ENCODE peak calls at places on chromosome 17, in six cellular contexts. C is DND-41, N is fibroblast of lung, P is hepatocyte, Q is neural progenitor cell, X is K562. G is an unnamed sample.

GRCh38 chr17:62892870-62893338 is 73.1 kb upstream of the TANC2 start:
- DNase-seq in C (no peak), N (peak; percentile 91), X (no peak), P (peak; percentile 72), Q (no peak), G (peak; percentile 87)

GRCh38 chr17:57963149-57963511 is 7.9 kb upstream of the CUEDC1 start:
- DNase-seq in N (no peak), Q (no peak), C (no peak), P (no peak), X (no peak), G (no peak)

GRCh38 chr17:35010093-35010492 is 29.8 kb downstream of the LIG3 start:
- DNase-seq in N (peak; percentile 30), Q (no peak), X (no peak), P (no peak), C (no peak), G (peak; percentile 14)

GRCh38 chr17:17511293-17511741 is 15.1 kb upstream of the RASD1 start:
- DNase-seq in Q (no peak), C (peak; percentile 36), P (no peak), N (no peak), X (no peak), G (no peak)

GRCh38 chr17:54046570-54046969 is 223.8 kb downstream of the KIF2B start:
- DNase-seq in N (no peak), C (no peak), X (no peak), P (no peak), Q (no peak), G (no peak)

GRCh38 chr17:41334385-41334784 is 16.2 kb downstream of the KRT33A start:
- DNase-seq in P (no peak), C (no peak), X (no peak), Q (no peak), N (no peak), G (no peak)

GRCh38 chr17:77555741-77556291 is 402.7 kb upstream of the TNRC6C start:
- DNase-seq in P (peak; percentile 60), N (peak; percentile 43), C (peak; percentile 35), Q (peak; percentile 31), X (no peak), G (peak; percentile 31)

GRCh38 chr17:1485748-1486376 is 6.6 kb downstream of the MYO1C start:
- DNase-seq in Q (peak; percentile 41), P (peak; percentile 82), C (peak; percentile 51), X (peak; percentile 47), N (peak; percentile 65), G (peak; percentile 44)

DNA sequence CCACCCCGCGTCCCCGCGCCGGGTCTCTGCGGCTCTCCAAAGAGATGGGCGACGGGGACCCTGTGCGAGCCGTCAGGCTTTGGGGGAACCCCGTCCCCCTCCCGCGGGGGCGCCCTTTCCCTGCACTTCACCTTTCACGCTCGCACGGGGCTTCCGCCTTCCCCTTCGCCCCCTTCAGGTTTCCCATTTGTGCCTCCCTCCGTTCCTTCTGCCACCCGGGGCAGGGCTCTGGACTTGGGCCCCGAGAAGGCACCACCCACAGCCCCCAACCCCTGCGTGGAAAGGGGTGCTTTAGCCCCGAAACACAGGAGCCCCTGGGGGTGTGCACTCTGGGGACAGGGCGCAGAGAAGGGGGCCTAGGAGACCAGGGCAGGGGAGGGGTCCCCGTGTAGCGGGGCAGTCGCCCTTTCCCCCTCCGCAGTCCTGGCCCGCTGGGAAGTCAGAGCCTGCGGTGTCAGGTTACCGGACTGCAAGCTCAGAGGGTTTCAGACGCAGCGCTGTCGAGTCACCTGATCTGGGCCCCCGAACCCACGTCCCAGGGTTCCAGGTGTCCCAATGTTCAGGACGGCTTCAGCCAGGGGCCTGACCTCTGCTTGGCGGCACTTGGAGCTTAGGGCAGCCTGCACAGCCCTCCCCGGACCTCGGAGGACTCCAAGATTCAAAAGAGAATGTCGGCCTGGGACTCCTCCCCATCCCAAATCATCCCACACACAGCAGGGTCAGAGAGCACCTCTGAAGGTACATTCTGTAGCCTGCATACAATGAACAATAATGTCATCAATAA is 6.7 kb upstream of the CCDC92B start:
- DNase-seq in X (peak; percentile 8), P (peak; percentile 37), C (no peak), Q (peak; percentile 86), N (no peak), G (no peak)
- TF ChIP-seq EZH2 in X (no peak), P (no peak), C (no peak), Q (no peak), N (peak; percentile 76), G (peak; percentile 87)

DNA sequence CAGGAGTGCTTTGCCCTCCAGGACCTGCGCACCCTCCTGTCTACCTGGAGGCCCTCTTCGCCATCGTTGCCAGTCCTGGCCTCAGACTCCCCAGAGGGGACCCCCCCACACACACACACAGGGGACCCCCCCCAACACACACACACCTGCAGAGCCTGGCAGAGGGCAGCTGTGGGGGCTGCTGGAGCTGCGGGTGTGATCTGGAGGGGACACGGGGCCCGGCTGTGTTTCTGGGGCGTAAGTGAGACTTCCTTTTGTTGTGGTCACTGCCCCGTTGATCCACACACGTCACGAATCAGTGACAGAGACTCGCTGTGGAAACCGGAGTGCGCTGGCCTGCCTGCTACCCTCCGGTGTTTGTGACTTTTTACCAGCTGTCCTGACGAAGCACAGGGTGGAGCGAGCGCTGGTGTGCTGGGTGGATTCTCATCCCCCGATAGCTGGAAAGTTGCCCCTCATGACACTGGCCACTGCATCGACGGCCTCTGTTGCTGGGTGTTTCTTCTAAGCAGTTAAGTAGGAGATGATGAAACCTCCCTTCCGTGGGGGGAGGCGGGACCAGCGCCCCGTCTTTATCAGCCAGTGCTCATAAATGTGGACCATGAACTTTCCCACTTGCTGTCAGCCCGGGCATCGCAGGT is 2.3 kb downstream of the METRNL start:
- DNase-seq in X (no peak), N (no peak), P (peak; percentile 86), Q (no peak), C (no peak), G (no peak)
- TF ChIP-seq EZH2 in X (no peak), N (no peak), P (no peak), Q (no peak), C (peak; percentile 5), G (no peak)

DNA sequence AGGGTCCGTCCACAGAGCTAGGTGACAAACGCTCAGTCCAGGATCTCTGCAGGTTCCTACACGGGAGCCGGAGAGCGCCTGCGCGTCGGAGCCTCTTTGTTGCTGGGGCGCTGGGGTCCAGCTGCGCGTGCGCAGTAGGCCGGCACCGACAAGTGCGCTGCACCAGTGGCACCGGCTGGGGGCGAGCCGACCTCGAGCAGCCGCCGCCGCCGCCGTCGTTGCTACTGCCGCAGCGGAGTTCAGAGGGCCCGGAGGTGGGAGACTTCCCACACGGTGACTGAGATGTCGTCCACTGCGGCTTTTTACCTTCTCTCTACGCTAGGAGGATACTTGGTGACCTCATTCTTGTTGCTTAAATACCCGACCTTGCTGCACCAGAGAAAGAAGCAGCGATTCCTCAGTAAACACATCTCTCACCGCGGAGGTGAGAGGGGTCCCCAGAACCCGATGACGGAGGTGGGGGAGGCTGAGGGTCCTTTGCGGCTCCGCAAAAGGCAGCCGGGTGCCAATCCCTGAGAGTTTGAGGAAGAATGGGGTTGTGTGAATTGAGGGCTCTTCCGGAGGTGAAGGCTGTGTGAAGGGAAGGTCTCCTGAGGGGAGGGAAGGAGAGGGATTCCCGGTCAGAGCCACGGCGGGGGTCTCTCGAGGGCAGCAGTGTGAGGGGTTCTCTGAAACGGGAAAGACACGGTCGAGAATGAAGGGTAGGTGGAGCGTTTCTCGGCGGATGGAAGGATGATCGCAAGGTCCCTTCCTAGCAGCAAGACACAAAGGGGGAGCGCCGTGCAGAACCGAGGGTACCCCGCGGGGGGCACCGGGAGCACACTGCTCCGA is at the start of gene GDPD1:
- DNase-seq in C (peak; percentile 96), Q (peak; percentile 99), X (peak; percentile 98), N (peak; percentile 83), P (peak; percentile 99), G (peak; percentile 69)
- TF ChIP-seq EZH2 in C (no peak), Q (peak; percentile 36), X (no peak), N (no peak), P (no peak), G (no peak)

GRCh38 chr17:13256545-13256944 is 238.7 kb upstream of the ELAC2 start:
- DNase-seq in N (no peak), Q (no peak), X (no peak), C (no peak), P (no peak), G (no peak)
- TF ChIP-seq EZH2 in N (no peak), Q (no peak), X (no peak), C (no peak), P (no peak), G (no peak)

GRCh38 chr17:30292490-30292858 is 730 bp upstream of the BLMH start:
- DNase-seq in N (no peak), P (no peak), Q (no peak), C (no peak), X (no peak), G (no peak)
- TF ChIP-seq EZH2 in N (no peak), P (no peak), Q (no peak), C (no peak), X (no peak), G (no peak)

DNA sequence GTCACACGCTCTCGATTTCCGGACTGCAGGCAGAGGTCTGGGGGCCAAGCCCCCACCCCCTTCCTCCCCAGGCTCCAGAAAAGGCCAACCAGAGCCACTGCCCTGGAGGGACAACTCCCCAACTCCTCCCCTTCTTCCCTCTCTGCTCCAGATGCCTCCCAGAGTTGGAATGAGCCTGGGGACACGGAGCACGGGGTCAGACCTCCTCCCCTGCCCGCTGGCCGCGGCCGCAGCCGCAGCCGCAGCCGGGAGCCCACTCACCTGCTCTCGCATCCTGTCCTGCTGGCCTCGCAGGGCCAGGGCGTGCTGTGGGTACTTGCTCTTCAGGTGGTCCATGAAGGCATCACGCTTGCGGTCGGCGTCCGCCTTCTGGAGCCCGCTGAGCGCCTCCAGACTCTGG is 27.5 kb downstream of the SRCIN1 start:
- DNase-seq in N (no peak), X (no peak), P (no peak), Q (peak; percentile 72), C (no peak), G (no peak)
- TF ChIP-seq EZH2 in N (peak; percentile 84), X (no peak), P (peak; percentile 73), Q (peak; percentile 66), C (no peak), G (peak; percentile 98)

GRCh38 chr17:61481421-61481820 is 29.2 kb downstream of the TBX4 start:
- DNase-seq in P (no peak), N (no peak), X (no peak), C (no peak), Q (no peak), G (no peak)

GRCh38 chr17:61484174-61484573 is 32.0 kb downstream of the TBX4 start:
- DNase-seq in Q (no peak), X (no peak), P (no peak), C (no peak), N (no peak), G (no peak)

GRCh38 chr17:61483778-61484116 is 31.5 kb downstream of the TBX4 start:
- DNase-seq in Q (no peak), P (no peak), X (no peak), N (no peak), C (no peak), G (no peak)

GRCh38 chr17:61480414-61480807 is 28.2 kb downstream of the TBX4 start:
- DNase-seq in X (no peak), C (no peak), N (no peak), P (no peak), Q (no peak), G (no peak)

DNA sequence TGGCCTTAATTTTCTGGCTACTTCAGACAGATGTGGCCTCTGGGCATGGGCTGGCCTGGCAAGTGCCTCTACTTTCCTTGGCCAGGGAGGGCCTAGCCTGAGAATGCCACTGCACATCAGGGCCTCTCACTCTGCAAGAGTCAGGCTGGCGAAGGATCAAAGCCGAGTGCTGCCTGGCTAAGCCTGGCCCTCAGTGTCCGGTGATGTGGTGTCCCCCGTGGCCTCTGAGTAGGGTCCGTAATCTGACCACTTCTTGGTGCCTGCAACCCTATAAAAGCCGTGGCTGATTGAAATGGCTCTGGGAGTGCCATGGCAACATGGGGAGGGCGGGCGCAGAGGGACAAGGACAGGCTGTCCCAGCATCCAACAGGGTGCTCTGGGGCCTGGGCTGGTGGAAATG is 30.2 kb downstream of the TBX4 start:
- DNase-seq in P (no peak), C (no peak), Q (no peak), X (no peak), N (no peak), G (no peak)
- TF ChIP-seq EZH2 in P (no peak), C (no peak), Q (no peak), X (no peak), N (no peak), G (no peak)

G was measured in astrocyte.